ENCODE peak calls at places on chromosomes 3 and 15, in seven cellular contexts. P is ovary, S is endothelial cell of umbilical vein, W is BE2C, L is fibroblast of lung, I is tibial nerve, Q is stomach. M is an unnamed sample.

GRCh38 chr3:113968986-113969385 is 21.2 kb downstream of the ZDHHC23 start:
- DNase-seq in P (no peak), W (no peak), S (no peak), Q (no peak), L (peak; percentile 29), I (no peak), M (no peak)

GRCh38 chr3:51950899-51951298 is 4.3 kb upstream of the GPR62 start:
- DNase-seq in W (no peak), L (no peak), S (no peak), P (no peak), Q (no peak), I (no peak), M (no peak)

GRCh38 chr3:87503901-87504498 is 227.6 kb upstream of the POU1F1 start:
- DNase-seq in W (peak; percentile 26), Q (peak; percentile 28), L (peak; percentile 18), I (no peak), P (no peak), S (peak; percentile 85), M (no peak)

GRCh38 chr3:179871782-179872181 is 165.0 kb downstream of the PEX5L start:
- DNase-seq in S (no peak), L (no peak), Q (no peak), W (no peak), P (no peak), I (no peak), M (no peak)

GRCh38 chr3:23389089-23389488 is 186.0 kb downstream of the UBE2E2 start:
- DNase-seq in I (no peak), L (no peak), S (no peak), W (no peak), Q (no peak), P (no peak), M (no peak)

GRCh38 chr3:180062771-180063170 is 26.0 kb upstream of the PEX5L start:
- DNase-seq in W (no peak), L (no peak), Q (no peak), S (no peak), I (peak; percentile 5), P (no peak), M (no peak)

GRCh38 chr15:49187537-49188245 is 17.6 kb downstream of the GALK2 start:
- DNase-seq in P (no peak), W (no peak), I (no peak), Q (no peak), S (no peak), L (peak; percentile 12), M (no peak)

GRCh38 chr3:166125179-166125578 is 288.0 kb upstream of the BCHE start:
- DNase-seq in I (no peak), P (no peak), W (no peak), L (no peak), Q (no peak), S (no peak), M (no peak)

GRCh38 chr3:23809294-23809693 is 3.5 kb downstream of the UBE2E1 start:
- DNase-seq in S (no peak), I (no peak), P (no peak), W (no peak), L (no peak), Q (no peak), M (no peak)

GRCh38 chr15:37004981-37005735 is 95.2 kb downstream of the MEIS2 start:
- DNase-seq in W (no peak), S (no peak), L (no peak), Q (no peak), I (no peak), P (no peak), M (no peak)

GRCh38 chr3:52188586-52189404 is 9.2 kb upstream of the ALAS1 start:
- DNase-seq in S (no peak), Q (peak; percentile 56), I (no peak), L (no peak), P (no peak), W (no peak), M (no peak)

GRCh38 chr3:27565201-27565827 is 81.1 kb upstream of the SLC4A7 start:
- DNase-seq in L (no peak), Q (no peak), I (no peak), S (no peak), W (no peak), P (no peak), M (no peak)

GRCh38 chr3:108183178-108183577 is 39.0 kb downstream of the IFT57 start:
- DNase-seq in W (no peak), S (no peak), I (no peak), L (peak; percentile 48), Q (no peak), P (no peak), M (no peak)

GRCh38 chr3:158725348-158725966 is 6.8 kb downstream of the RARRES1 start:
- DNase-seq in P (peak; percentile 57), I (peak; percentile 45), W (no peak), S (peak; percentile 87), Q (no peak), L (peak; percentile 99), M (no peak)

GRCh38 chr15:90553248-90553745 is 23.6 kb downstream of the CRTC3 start:
- DNase-seq in W (no peak), S (no peak), L (peak; percentile 92), Q (no peak), P (no peak), I (peak; percentile 53), M (no peak)

GRCh38 chr3:158539414-158540014 is 31.5 kb upstream of the MLF1 start:
- DNase-seq in L (peak; percentile 73), W (peak; percentile 57), P (no peak), S (peak; percentile 70), I (peak; percentile 53), Q (peak; percentile 34), M (peak; percentile 7)

GRCh38 chr15:83123529-83123928 is 16.1 kb downstream of the TM6SF1 start:
- DNase-seq in P (no peak), L (no peak), S (no peak), W (no peak), Q (no peak), I (no peak), M (no peak)

GRCh38 chr15:60325905-60326304 is 71.9 kb downstream of the ANXA2 start:
- DNase-seq in L (no peak), W (no peak), Q (no peak), P (no peak), S (no peak), I (no peak), M (no peak)

GRCh38 chr3:44019736-44020135 is 221.9 kb upstream of the TOPAZ1 start:
- DNase-seq in Q (no peak), I (no peak), P (no peak), S (no peak), W (no peak), L (peak; percentile 46), M (no peak)

GRCh38 chr3:44024194-44024593 is 217.5 kb upstream of the TOPAZ1 start:
- DNase-seq in W (no peak), Q (no peak), P (no peak), I (no peak), L (no peak), S (no peak), M (no peak)

GRCh38 chr3:44026224-44026865 is 215.3 kb upstream of the TOPAZ1 start:
- DNase-seq in Q (no peak), S (no peak), L (no peak), W (no peak), P (no peak), I (no peak), M (no peak)

GRCh38 chr3:44020178-44020577 is 221.5 kb upstream of the TOPAZ1 start:
- DNase-seq in P (no peak), L (no peak), I (no peak), Q (no peak), S (no peak), W (no peak), M (no peak)

DNA sequence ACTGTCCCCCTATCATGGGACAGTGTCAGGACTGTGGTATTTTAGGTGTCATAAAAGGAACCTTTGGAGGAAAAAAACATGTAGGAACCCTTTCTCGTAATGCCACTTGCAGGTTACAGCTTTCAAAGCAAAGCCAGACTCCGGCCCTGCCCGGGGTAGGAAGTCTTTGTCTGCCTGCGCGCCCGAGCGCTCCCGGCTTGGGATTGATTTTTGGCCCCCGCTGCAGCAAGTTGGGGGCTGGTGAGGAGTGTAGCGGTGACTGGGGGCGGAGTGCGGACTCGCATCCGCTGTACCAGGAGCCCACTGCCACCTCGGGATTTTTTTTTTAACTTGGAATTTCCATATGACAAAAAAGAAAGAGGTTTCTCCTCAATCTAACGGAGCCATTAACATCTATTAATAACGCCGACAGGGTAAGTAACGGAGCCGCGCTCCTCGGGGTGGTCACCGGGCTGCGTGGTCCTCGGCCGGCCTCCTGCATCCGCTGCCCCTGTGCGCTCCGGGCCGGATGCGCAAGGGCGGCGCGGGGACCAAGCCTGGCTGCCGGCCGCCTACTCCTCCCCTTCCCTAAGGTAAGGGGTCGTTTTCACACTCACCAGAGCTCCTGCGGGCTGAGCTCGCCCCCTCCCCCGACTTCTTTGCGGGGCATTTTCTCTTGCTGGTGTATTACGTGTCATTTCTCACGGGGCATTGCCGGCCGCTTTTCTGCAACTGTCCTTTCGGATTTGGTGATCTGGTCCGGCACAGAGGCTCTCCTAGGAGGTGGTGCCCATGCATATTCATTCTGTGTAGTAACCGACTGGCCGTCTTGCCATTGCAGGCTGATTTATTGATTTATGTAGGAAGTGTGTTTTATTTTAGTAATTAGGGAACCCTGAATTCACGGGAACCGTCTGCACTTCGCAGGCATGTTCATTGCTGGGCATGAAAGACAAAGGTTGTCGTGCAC is 219.8 kb upstream of the TOPAZ1 start:
- DNase-seq in I (no peak), W (no peak), L (no peak), Q (no peak), P (no peak), S (no peak), M (no peak)
- H3K27me3 ChIP-seq in I (peaks cover 30% of the 10 kb centered on the region), W (no peaks in the 10 kb centered on the region), L (no peaks in the 10 kb centered on the region), Q (peaks cover 72% of the 10 kb centered on the region), P (no peaks in the 10 kb centered on the region), S (peaks cover 27% of the 10 kb centered on the region), M (peaks cover 34% of the 10 kb centered on the region)

DNA sequence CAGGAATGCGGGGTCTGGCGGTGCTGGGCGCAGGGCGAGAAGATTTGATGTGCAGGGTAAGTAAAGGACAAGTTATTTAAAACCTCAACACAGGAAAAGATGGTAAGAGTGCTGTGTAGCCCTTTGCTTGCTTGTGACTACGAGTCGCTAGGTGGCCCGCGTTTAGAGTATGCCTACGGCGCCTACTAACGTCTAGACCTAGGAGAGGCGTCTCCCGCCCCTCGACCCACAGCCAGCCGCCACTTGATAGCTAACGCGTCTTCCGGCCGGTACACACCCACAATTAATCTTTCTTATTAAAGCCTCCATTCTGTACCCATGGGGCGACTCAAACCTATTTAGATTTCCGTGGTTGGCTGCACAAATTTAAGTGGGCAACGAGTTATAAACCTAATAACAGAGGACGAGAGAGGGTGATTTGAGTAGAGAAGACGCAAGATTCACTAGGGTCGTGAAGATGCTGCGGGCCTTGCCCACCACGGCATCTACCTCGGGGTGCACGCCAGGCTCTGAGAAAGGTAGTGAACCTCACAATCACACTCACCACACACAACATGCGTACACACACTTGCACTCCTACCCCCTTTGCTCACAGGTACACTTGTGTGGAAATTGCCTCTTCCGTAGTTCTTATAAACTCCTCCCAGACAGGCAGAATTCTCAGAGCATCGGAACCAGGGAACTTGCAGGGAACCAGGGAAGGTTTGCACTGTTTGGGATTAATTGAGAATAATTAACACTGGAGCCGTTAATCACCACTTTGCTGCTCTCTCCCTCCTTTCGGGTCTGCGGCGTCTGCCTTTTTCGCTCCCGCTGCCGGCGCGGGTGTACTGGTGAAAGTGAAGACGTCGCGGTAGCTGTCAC is 12.1 kb downstream of the SOX2 start:
- DNase-seq in L (no peak), Q (no peak), S (no peak), I (no peak), W (no peak), P (no peak), M (no peak)
- H3K27me3 ChIP-seq in L (peaks cover 51% of the 10 kb centered on the region), Q (peaks cover 100% of the 10 kb centered on the region), S (peaks cover 17% of the 10 kb centered on the region), I (peaks cover 99% of the 10 kb centered on the region), W (no peaks in the 10 kb centered on the region), P (peaks cover 6% of the 10 kb centered on the region), M (peaks cover 98% of the 10 kb centered on the region)

GRCh38 chr3:138948371-138949001 is 1.5 kb downstream of the FOXL2NB start:
- DNase-seq in I (no peak), L (no peak), S (no peak), P (no peak), W (no peak), Q (no peak), M (no peak)
- H3K27me3 ChIP-seq in I (peaks cover 95% of the 10 kb centered on the region), L (peaks cover 86% of the 10 kb centered on the region), S (peaks cover 70% of the 10 kb centered on the region), P (no peaks in the 10 kb centered on the region), W (peaks cover 88% of the 10 kb centered on the region), Q (peaks cover 99% of the 10 kb centered on the region), M (peaks cover 77% of the 10 kb centered on the region)

GRCh38 chr3:124395165-124395564 is 335.1 kb upstream of the UMPS start:
- DNase-seq in L (no peak), P (no peak), W (peak; percentile 76), S (no peak), Q (no peak), I (no peak), M (no peak)
- H3K27me3 ChIP-seq in L (no peaks in the 10 kb centered on the region), P (no peaks in the 10 kb centered on the region), W (no peaks in the 10 kb centered on the region), S (no peaks in the 10 kb centered on the region), Q (no peaks in the 10 kb centered on the region), I (no peaks in the 10 kb centered on the region), M (peaks cover 13% of the 10 kb centered on the region)

M was measured in CD4-positive, alpha-beta T cell.